ENCODE peak calls at places on chromosomes 2 and 18, in eight cellular contexts. One of them, this sample, is unnamed.
A peak's percentile ranks its signal among the peaks of the same experiment; 100 is the strongest.

GRCh38 chr2:11581797-11582525 is 48.1 kb downstream of the GREB1 start:
- DNase-seq in AG10803: no peak
- DNase-seq in amniotic stem cell: no peak
- DNase-seq in ELF-1: no peak
- DNase-seq in Right ventricle myocardium superior: no peak
- DNase-seq in SW 1271: no peak
- DNase-seq in thoracic aorta: no peak
- DNase-seq in body of pancreas: no peak
- DNase-seq in this sample: no peak

GRCh38 chr2:211982162-211982561 is 556.4 kb downstream of the ERBB4 start:
- DNase-seq in SW 1271: no peak
- DNase-seq in amniotic stem cell: no peak
- DNase-seq in AG10803: no peak
- DNase-seq in body of pancreas: no peak
- DNase-seq in ELF-1: no peak
- DNase-seq in Right ventricle myocardium superior: no peak
- DNase-seq in thoracic aorta: no peak
- DNase-seq in this sample: no peak

GRCh38 chr2:106339156-106339555 is 129.1 kb downstream of the RGPD3 start:
- DNase-seq in SW 1271: no peak
- DNase-seq in Right ventricle myocardium superior: no peak
- DNase-seq in AG10803: no peak
- DNase-seq in body of pancreas: no peak
- DNase-seq in ELF-1: no peak
- DNase-seq in amniotic stem cell: no peak
- DNase-seq in thoracic aorta: no peak
- DNase-seq in this sample: no peak

GRCh38 chr18:49447810-49448745 is 12.4 kb downstream of the DYM start:
- DNase-seq in Right ventricle myocardium superior: no peak
- DNase-seq in AG10803: peak; percentile 70
- DNase-seq in thoracic aorta: no peak
- DNase-seq in ELF-1: peak; percentile 83
- DNase-seq in amniotic stem cell: peak; percentile 19
- DNase-seq in SW 1271: peak; percentile 6
- DNase-seq in body of pancreas: no peak
- DNase-seq in this sample: peak; percentile 59

GRCh38 chr2:41496908-41497307 is 550.9 kb upstream of the PKDCC start:
- DNase-seq in AG10803: no peak
- DNase-seq in thoracic aorta: no peak
- DNase-seq in body of pancreas: no peak
- DNase-seq in SW 1271: no peak
- DNase-seq in Right ventricle myocardium superior: no peak
- DNase-seq in ELF-1: no peak
- DNase-seq in amniotic stem cell: no peak
- DNase-seq in this sample: no peak

GRCh38 chr18:78772369-78773302 is 207.0 kb upstream of the SALL3 start:
- DNase-seq in amniotic stem cell: no peak
- DNase-seq in AG10803: no peak
- DNase-seq in SW 1271: no peak
- DNase-seq in thoracic aorta: no peak
- DNase-seq in ELF-1: no peak
- DNase-seq in body of pancreas: no peak
- DNase-seq in Right ventricle myocardium superior: no peak
- DNase-seq in this sample: no peak

GRCh38 chr2:30476636-30477035 is 29.6 kb downstream of the LCLAT1 start:
- DNase-seq in AG10803: no peak
- DNase-seq in thoracic aorta: no peak
- DNase-seq in amniotic stem cell: no peak
- DNase-seq in Right ventricle myocardium superior: no peak
- DNase-seq in SW 1271: no peak
- DNase-seq in body of pancreas: no peak
- DNase-seq in ELF-1: no peak
- DNase-seq in this sample: no peak

GRCh38 chr2:118371500-118371899 is 283.2 kb downstream of the INSIG2 start:
- DNase-seq in SW 1271: no peak
- DNase-seq in thoracic aorta: no peak
- DNase-seq in body of pancreas: peak; percentile 58
- DNase-seq in Right ventricle myocardium superior: no peak
- DNase-seq in AG10803: peak; percentile 76
- DNase-seq in ELF-1: peak; percentile 66
- DNase-seq in amniotic stem cell: no peak
- DNase-seq in this sample: peak; percentile 32

GRCh38 chr2:3575534-3576324 is 669 bp downstream of the RPS7 start:
- DNase-seq in body of pancreas: peak; percentile 16
- DNase-seq in AG10803: no peak
- DNase-seq in thoracic aorta: no peak
- DNase-seq in ELF-1: peak; percentile 37
- DNase-seq in amniotic stem cell: no peak
- DNase-seq in SW 1271: no peak
- DNase-seq in Right ventricle myocardium superior: no peak
- DNase-seq in this sample: peak; percentile 38

GRCh38 chr2:47728551-47728950 is 54.4 kb upstream of the MSH6 start:
- DNase-seq in amniotic stem cell: no peak
- DNase-seq in SW 1271: no peak
- DNase-seq in thoracic aorta: no peak
- DNase-seq in Right ventricle myocardium superior: no peak
- DNase-seq in body of pancreas: no peak
- DNase-seq in AG10803: no peak
- DNase-seq in ELF-1: peak; percentile 40
- DNase-seq in this sample: no peak